ENCODE peak calls at places on chromosomes 2 and 18, in four cellular contexts. One of them, this sample, is unnamed.
A peak's percentile ranks its signal among the peaks of the same experiment; 100 is the strongest.

GRCh38 chr2:54475285-54475684 is 19.2 kb downstream of the SPTBN1 start:
- DNase-seq in GM23338: no peak
- DNase-seq in fibroblast of the aortic adventitia: no peak
- DNase-seq in esophagus muscularis mucosa: no peak
- DNase-seq in this sample: no peak

GRCh38 chr18:58570360-58571064 is 58.4 kb downstream of the ALPK2 start:
- DNase-seq in GM23338: no peak
- DNase-seq in fibroblast of the aortic adventitia: no peak
- DNase-seq in esophagus muscularis mucosa: no peak
- DNase-seq in this sample: no peak

GRCh38 chr18:70491734-70492348 is 203.0 kb downstream of the SOCS6 start:
- DNase-seq in GM23338: peak; percentile 77
- DNase-seq in fibroblast of the aortic adventitia: peak; percentile 46
- DNase-seq in esophagus muscularis mucosa: no peak
- DNase-seq in this sample: peak; percentile 15

GRCh38 chr2:231245253-231246094 is 47.0 kb downstream of the ARMC9 start:
- DNase-seq in GM23338: no peak
- DNase-seq in fibroblast of the aortic adventitia: no peak
- DNase-seq in esophagus muscularis mucosa: no peak
- DNase-seq in this sample: no peak

GRCh38 chr2:235561450-235561849 is 67.6 kb downstream of the AGAP1 start:
- DNase-seq in GM23338: no peak
- DNase-seq in fibroblast of the aortic adventitia: no peak
- DNase-seq in esophagus muscularis mucosa: no peak
- DNase-seq in this sample: no peak

GRCh38 chr18:44922968-44923367 is 242.3 kb downstream of the SETBP1 start:
- DNase-seq in GM23338: no peak
- DNase-seq in fibroblast of the aortic adventitia: no peak
- DNase-seq in esophagus muscularis mucosa: no peak
- DNase-seq in this sample: no peak

GRCh38 chr18:21085579-21086161 is 25.9 kb downstream of the ROCK1 start:
- DNase-seq in GM23338: no peak
- DNase-seq in fibroblast of the aortic adventitia: no peak
- DNase-seq in esophagus muscularis mucosa: no peak
- DNase-seq in this sample: peak; percentile 66

GRCh38 chr18:23479829-23480505 is 23.3 kb upstream of the RMC1 start:
- DNase-seq in GM23338: no peak
- DNase-seq in fibroblast of the aortic adventitia: no peak
- DNase-seq in esophagus muscularis mucosa: no peak
- DNase-seq in this sample: no peak

GRCh38 chr2:200786826-200787225 is 24.9 kb upstream of the BZW1 start:
- DNase-seq in GM23338: no peak
- DNase-seq in fibroblast of the aortic adventitia: peak; percentile 91
- DNase-seq in esophagus muscularis mucosa: no peak
- DNase-seq in this sample: peak; percentile 67

GRCh38 chr2:29528891-29529520 is 392.4 kb downstream of the ALK start:
- DNase-seq in GM23338: no peak
- DNase-seq in fibroblast of the aortic adventitia: peak; percentile 47
- DNase-seq in esophagus muscularis mucosa: peak; percentile 90
- DNase-seq in this sample: peak; percentile 81

GRCh38 chr2:186459009-186459408 is 27.1 kb upstream of the ZC3H15 start:
- DNase-seq in GM23338: peak; percentile 11
- DNase-seq in fibroblast of the aortic adventitia: peak; percentile 44
- DNase-seq in esophagus muscularis mucosa: no peak
- DNase-seq in this sample: peak; percentile 8

GRCh38 chr2:439540-440465 is 151.9 kb upstream of the ALKAL2 start:
- DNase-seq in GM23338: no peak
- DNase-seq in fibroblast of the aortic adventitia: no peak
- DNase-seq in esophagus muscularis mucosa: no peak
- DNase-seq in this sample: no peak

GRCh38 chr2:237351046-237351445 is 62.9 kb downstream of the COL6A3 start:
- DNase-seq in GM23338: peak; percentile 28
- DNase-seq in fibroblast of the aortic adventitia: no peak
- DNase-seq in esophagus muscularis mucosa: no peak
- DNase-seq in this sample: no peak

GRCh38 chr2:10412380-10412779 is 35.7 kb downstream of the ODC1 start:
- DNase-seq in GM23338: peak; percentile 70
- DNase-seq in fibroblast of the aortic adventitia: peak; percentile 28
- DNase-seq in esophagus muscularis mucosa: no peak
- DNase-seq in this sample: peak; percentile 32

GRCh38 chr2:174053784-174054183 is 88.6 kb upstream of the SP3 start:
- DNase-seq in GM23338: peak; percentile 82
- DNase-seq in fibroblast of the aortic adventitia: no peak
- DNase-seq in esophagus muscularis mucosa: no peak
- DNase-seq in this sample: no peak

GRCh38 chr18:54254265-54254758 is 15.0 kb upstream of the POLI start:
- DNase-seq in GM23338: peak; percentile 8
- DNase-seq in fibroblast of the aortic adventitia: peak; percentile 15
- DNase-seq in esophagus muscularis mucosa: no peak
- DNase-seq in this sample: peak; percentile 7

GRCh38 chr2:64592994-64593655 is 60.6 kb downstream of the SERTAD2 start:
- DNase-seq in GM23338: no peak
- DNase-seq in fibroblast of the aortic adventitia: peak; percentile 52
- DNase-seq in esophagus muscularis mucosa: no peak
- DNase-seq in this sample: no peak

GRCh38 chr2:64594563-64594989 is 59.1 kb downstream of the SERTAD2 start:
- DNase-seq in GM23338: no peak
- DNase-seq in fibroblast of the aortic adventitia: peak; percentile 50
- DNase-seq in esophagus muscularis mucosa: no peak
- DNase-seq in this sample: peak; percentile 80

GRCh38 chr2:64598226-64598625 is 55.5 kb downstream of the SERTAD2 start:
- DNase-seq in GM23338: no peak
- DNase-seq in fibroblast of the aortic adventitia: no peak
- DNase-seq in esophagus muscularis mucosa: no peak
- DNase-seq in this sample: no peak

GRCh38 chr2:64599469-64599868 is 54.2 kb downstream of the SERTAD2 start:
- DNase-seq in GM23338: no peak
- DNase-seq in fibroblast of the aortic adventitia: no peak
- DNase-seq in esophagus muscularis mucosa: no peak
- DNase-seq in this sample: no peak

DNA sequence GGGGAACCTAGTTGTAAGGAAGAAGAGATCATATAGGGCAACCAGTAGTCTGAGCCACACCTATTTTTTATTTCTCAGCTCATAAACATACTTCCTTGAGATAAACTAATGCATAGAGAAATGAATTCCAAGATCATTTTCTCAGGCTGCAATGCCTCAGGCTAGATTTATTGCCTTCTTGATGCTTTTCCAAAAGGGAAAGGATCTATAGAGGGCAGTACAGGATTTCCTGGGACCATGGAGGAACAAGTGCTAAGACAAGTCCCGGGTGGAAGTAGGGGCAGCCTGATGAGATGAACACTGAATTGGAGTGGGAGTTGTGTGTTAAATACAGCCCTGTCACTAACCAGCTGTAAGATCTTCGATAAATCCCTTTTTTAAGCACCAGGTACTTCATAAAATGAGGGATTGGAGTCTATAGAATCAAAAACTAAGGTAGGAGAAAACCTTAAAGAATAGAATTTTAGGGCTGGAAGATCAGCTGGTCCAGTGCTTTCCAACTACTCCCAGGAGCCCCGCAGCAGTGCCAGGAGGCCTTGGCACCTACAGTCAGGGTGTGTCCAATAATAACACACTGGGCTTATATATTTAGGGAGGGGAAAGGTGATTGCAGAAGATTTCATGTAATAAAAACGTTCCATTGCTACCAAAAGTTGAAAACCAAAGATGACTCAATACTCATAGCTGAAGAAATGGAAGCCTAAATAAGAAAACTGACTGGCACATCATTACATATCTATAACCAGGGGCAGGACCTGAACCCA is 58.1 kb downstream of the SERTAD2 start:
- DNase-seq in GM23338: peak; percentile 65
- DNase-seq in fibroblast of the aortic adventitia: peak; percentile 69
- DNase-seq in esophagus muscularis mucosa: no peak
- DNase-seq in this sample: peak; percentile 23
- TF ChIP-seq CTCF in GM23338: peak; percentile 57
- TF ChIP-seq CTCF in fibroblast of the aortic adventitia: peak; percentile 58
- TF ChIP-seq CTCF in esophagus muscularis mucosa: peak; percentile 19
- TF ChIP-seq CTCF in this sample: peak; percentile 46

DNA sequence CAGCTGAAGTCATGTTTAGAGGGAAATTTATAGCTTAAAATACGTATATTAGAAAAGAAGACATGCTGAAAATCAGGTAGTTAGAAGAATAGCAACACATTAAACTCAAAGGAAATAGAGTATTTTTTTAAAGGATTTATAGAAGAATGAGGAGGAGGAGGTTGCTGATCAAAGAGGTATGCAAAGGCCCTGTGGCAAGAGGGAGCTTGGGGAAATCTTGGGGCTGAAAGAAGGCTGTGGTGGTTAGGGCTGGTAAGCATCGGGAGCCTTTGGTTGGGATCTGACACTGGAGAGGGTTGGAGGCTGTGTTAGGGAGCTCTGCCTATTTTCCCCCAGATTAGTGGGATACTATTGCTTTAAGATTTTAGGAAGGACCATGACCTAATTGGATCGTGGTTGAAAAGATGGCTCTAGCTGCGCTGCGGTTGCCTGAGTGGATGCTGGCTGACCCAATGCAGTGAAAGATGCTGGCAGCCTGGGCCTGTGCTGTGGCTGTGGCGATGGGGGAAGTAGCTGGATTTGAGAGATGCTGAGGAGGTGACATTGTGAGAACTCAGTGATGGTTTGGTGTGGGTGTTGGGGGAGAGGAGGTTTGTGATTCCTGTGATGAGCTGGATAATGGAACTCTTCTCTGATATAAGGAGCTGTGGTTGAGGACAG is 11.7 kb downstream of the DGKD start:
- DNase-seq in GM23338: no peak
- DNase-seq in fibroblast of the aortic adventitia: no peak
- DNase-seq in esophagus muscularis mucosa: no peak
- DNase-seq in this sample: no peak
- TF ChIP-seq CTCF in GM23338: no peak
- TF ChIP-seq CTCF in fibroblast of the aortic adventitia: no peak
- TF ChIP-seq CTCF in esophagus muscularis mucosa: no peak
- TF ChIP-seq CTCF in this sample: no peak

GRCh38 chr2:74646829-74647482 is 1.2 kb downstream of the M1AP start:
- DNase-seq in GM23338: peak; percentile 14
- DNase-seq in fibroblast of the aortic adventitia: peak; percentile 5
- DNase-seq in esophagus muscularis mucosa: no peak
- DNase-seq in this sample: no peak

GRCh38 chr2:74653589-74653984 is 460 bp upstream of the SEMA4F start:
- DNase-seq in GM23338: no peak
- DNase-seq in fibroblast of the aortic adventitia: no peak
- DNase-seq in esophagus muscularis mucosa: no peak
- DNase-seq in this sample: no peak

GRCh38 chr2:74646201-74646600 is 1.9 kb downstream of the M1AP start:
- DNase-seq in GM23338: peak; percentile 61
- DNase-seq in fibroblast of the aortic adventitia: no peak
- DNase-seq in esophagus muscularis mucosa: no peak
- DNase-seq in this sample: no peak

DNA sequence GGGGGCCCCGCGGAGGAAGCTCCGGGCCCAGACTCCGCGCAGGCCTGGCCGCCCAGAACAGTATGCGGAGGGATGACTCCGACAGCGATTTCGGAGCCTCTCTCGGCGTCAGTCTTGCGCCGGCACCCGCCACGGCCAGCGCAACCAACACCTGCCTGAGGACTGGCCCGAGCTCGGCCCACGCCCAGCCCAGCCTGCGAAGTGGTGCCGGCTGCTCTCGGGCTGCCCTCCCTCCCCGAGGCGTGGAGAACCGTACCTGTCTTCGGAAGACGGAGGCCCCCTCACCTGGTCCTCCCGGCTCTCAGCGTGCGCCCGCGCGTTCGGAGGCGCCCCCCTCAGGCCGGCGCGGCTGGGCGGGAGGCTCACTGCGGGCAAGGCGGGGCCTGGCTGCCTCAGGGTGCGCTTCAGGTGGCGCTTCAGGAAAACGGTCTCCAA is at the start of gene M1AP:
- DNase-seq in GM23338: peak; percentile 82
- DNase-seq in fibroblast of the aortic adventitia: no peak
- DNase-seq in esophagus muscularis mucosa: no peak
- DNase-seq in this sample: no peak
- TF ChIP-seq CTCF in GM23338: peak; percentile 59
- TF ChIP-seq CTCF in fibroblast of the aortic adventitia: no peak
- TF ChIP-seq CTCF in esophagus muscularis mucosa: no peak
- TF ChIP-seq CTCF in this sample: peak; percentile 29

DNA sequence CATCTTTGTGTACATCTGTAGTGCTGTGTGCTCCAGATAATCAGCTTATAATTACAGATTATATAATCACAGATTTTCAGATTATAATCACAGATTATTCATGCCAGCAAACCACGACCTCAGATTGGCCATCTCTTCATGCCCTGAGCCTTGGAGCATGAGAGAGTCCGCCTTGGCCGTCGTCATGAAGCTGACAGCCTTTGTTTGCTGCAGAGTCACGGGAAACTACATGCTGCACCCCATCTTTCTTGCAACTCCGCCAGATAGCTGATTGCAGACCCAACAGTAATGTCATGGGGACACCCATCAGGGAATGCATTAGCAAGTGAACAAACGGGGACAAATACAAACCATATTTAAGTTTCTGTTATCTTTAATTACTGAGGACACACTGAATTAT is 7.3 kb downstream of the TMEM178A start:
- DNase-seq in GM23338: no peak
- DNase-seq in fibroblast of the aortic adventitia: no peak
- DNase-seq in esophagus muscularis mucosa: peak; percentile 53
- DNase-seq in this sample: no peak
- TF ChIP-seq CTCF in GM23338: no peak
- TF ChIP-seq CTCF in fibroblast of the aortic adventitia: no peak
- TF ChIP-seq CTCF in esophagus muscularis mucosa: no peak
- TF ChIP-seq CTCF in this sample: no peak

GRCh38 chr2:121043827-121044222 is 241.2 kb downstream of the TFCP2L1 start:
- DNase-seq in GM23338: no peak
- DNase-seq in fibroblast of the aortic adventitia: no peak
- DNase-seq in esophagus muscularis mucosa: no peak
- DNase-seq in this sample: no peak
- TF ChIP-seq CTCF in GM23338: no peak
- TF ChIP-seq CTCF in fibroblast of the aortic adventitia: peak; percentile 1
- TF ChIP-seq CTCF in esophagus muscularis mucosa: no peak
- TF ChIP-seq CTCF in this sample: no peak

DNA sequence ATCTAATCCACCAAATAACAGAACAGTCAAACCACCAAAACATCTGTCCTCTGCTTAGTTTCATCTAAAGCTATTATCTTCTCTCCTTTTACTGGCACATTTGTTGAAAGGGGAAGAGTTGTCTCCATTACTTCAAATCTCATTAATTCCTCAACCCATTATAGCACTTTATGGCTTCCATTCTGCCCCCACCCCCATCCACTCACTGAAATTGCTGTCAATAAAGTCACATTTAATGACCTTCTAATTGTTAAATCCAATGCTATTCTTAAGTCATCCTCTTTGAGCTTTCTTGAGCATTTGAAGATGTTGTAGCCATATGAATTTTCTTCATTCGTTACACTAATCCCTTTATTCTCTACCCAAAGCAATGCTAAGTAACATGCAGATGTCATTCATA is 5.2 kb downstream of the OXER1 start:
- DNase-seq in GM23338: no peak
- DNase-seq in fibroblast of the aortic adventitia: no peak
- DNase-seq in esophagus muscularis mucosa: no peak
- DNase-seq in this sample: no peak
- TF ChIP-seq CTCF in GM23338: no peak
- TF ChIP-seq CTCF in fibroblast of the aortic adventitia: no peak
- TF ChIP-seq CTCF in esophagus muscularis mucosa: no peak
- TF ChIP-seq CTCF in this sample: no peak

This sample was measured in HFFc6.